ENCODE peak calls at places on chromosomes 6 and 20, in eight cellular contexts. One of them, this sample, is unnamed. For H3K4me1, the result is how much of the 10 kb centered on the place peaks cover.

GRCh38 chr20:15241696-15242095 is 904.3 kb upstream of the FLRT3 start:
- DNase-seq in lung: no peak
- DNase-seq in body of pancreas: no peak
- DNase-seq in K562: no peak
- DNase-seq in CD8-positive, alpha-beta memory T cell: no peak
- DNase-seq in thoracic aorta: no peak
- DNase-seq in CD8-positive, alpha-beta T cell: no peak
- DNase-seq in adrenal gland: no peak
- DNase-seq in this sample: no peak

GRCh38 chr20:7627734-7628663 is 312.3 kb downstream of the HAO1 start:
- DNase-seq in CD8-positive, alpha-beta memory T cell: no peak
- DNase-seq in lung: no peak
- DNase-seq in K562: no peak
- DNase-seq in adrenal gland: no peak
- DNase-seq in thoracic aorta: no peak
- DNase-seq in body of pancreas: no peak
- DNase-seq in CD8-positive, alpha-beta T cell: no peak
- DNase-seq in this sample: no peak

GRCh38 chr20:6882911-6883310 is 115.4 kb downstream of the BMP2 start:
- DNase-seq in CD8-positive, alpha-beta T cell: no peak
- DNase-seq in adrenal gland: no peak
- DNase-seq in CD8-positive, alpha-beta memory T cell: no peak
- DNase-seq in K562: no peak
- DNase-seq in thoracic aorta: no peak
- DNase-seq in lung: no peak
- DNase-seq in body of pancreas: no peak
- DNase-seq in this sample: no peak

GRCh38 chr6:46325561-46326525 is 155.1 kb upstream of the ENPP5 start:
- DNase-seq in body of pancreas: no peak
- DNase-seq in lung: no peak
- DNase-seq in K562: no peak
- DNase-seq in thoracic aorta: no peak
- DNase-seq in adrenal gland: peak
- DNase-seq in CD8-positive, alpha-beta memory T cell: no peak
- DNase-seq in CD8-positive, alpha-beta T cell: peak
- DNase-seq in this sample: no peak

GRCh38 chr20:14778096-14778495 is 440.7 kb upstream of the FLRT3 start:
- DNase-seq in CD8-positive, alpha-beta memory T cell: no peak
- DNase-seq in body of pancreas: no peak
- DNase-seq in thoracic aorta: no peak
- DNase-seq in adrenal gland: no peak
- DNase-seq in CD8-positive, alpha-beta T cell: no peak
- DNase-seq in lung: no peak
- DNase-seq in K562: no peak
- DNase-seq in this sample: no peak

GRCh38 chr6:9200712-9201111 is 765.4 kb upstream of the SLC35B3 start:
- DNase-seq in K562: no peak
- DNase-seq in lung: no peak
- DNase-seq in body of pancreas: no peak
- DNase-seq in thoracic aorta: no peak
- DNase-seq in adrenal gland: no peak
- DNase-seq in CD8-positive, alpha-beta T cell: no peak
- DNase-seq in CD8-positive, alpha-beta memory T cell: no peak
- DNase-seq in this sample: no peak

GRCh38 chr6:158863646-158864045 is 44.5 kb upstream of the EZR start:
- DNase-seq in lung: no peak
- DNase-seq in thoracic aorta: no peak
- DNase-seq in CD8-positive, alpha-beta memory T cell: no peak
- DNase-seq in K562: no peak
- DNase-seq in CD8-positive, alpha-beta T cell: no peak
- DNase-seq in adrenal gland: no peak
- DNase-seq in body of pancreas: no peak
- DNase-seq in this sample: no peak

GRCh38 chr6:63352587-63353281 is 33.0 kb upstream of the LGSN start:
- DNase-seq in adrenal gland: peak
- DNase-seq in body of pancreas: peak
- DNase-seq in CD8-positive, alpha-beta memory T cell: no peak
- DNase-seq in CD8-positive, alpha-beta T cell: no peak
- DNase-seq in lung: peak
- DNase-seq in thoracic aorta: no peak
- DNase-seq in K562: no peak
- DNase-seq in this sample: peak

GRCh38 chr6:31143148-31143547 is 4.3 kb upstream of the PSORS1C2 start:
- DNase-seq in CD8-positive, alpha-beta memory T cell: no peak
- DNase-seq in body of pancreas: no peak
- DNase-seq in K562: no peak
- DNase-seq in CD8-positive, alpha-beta T cell: no peak
- DNase-seq in lung: no peak
- DNase-seq in thoracic aorta: peak
- DNase-seq in adrenal gland: no peak
- DNase-seq in this sample: no peak

GRCh38 chr6:1916334-1916985 is 306.7 kb downstream of the FOXC1 start:
- DNase-seq in CD8-positive, alpha-beta T cell: no peak
- DNase-seq in K562: no peak
- DNase-seq in body of pancreas: no peak
- DNase-seq in lung: no peak
- DNase-seq in thoracic aorta: no peak
- DNase-seq in CD8-positive, alpha-beta memory T cell: no peak
- DNase-seq in adrenal gland: no peak
- DNase-seq in this sample: no peak

GRCh38 chr6:82818727-82819126 is 246.9 kb downstream of the UBE3D start:
- DNase-seq in CD8-positive, alpha-beta T cell: no peak
- DNase-seq in lung: no peak
- DNase-seq in adrenal gland: no peak
- DNase-seq in thoracic aorta: no peak
- DNase-seq in K562: no peak
- DNase-seq in CD8-positive, alpha-beta memory T cell: no peak
- DNase-seq in body of pancreas: no peak
- DNase-seq in this sample: no peak

GRCh38 chr6:43825187-43826115 is 55.4 kb downstream of the VEGFA start:
- DNase-seq in K562: no peak
- DNase-seq in CD8-positive, alpha-beta memory T cell: no peak
- DNase-seq in body of pancreas: no peak
- DNase-seq in lung: no peak
- DNase-seq in adrenal gland: no peak
- DNase-seq in CD8-positive, alpha-beta T cell: no peak
- DNase-seq in thoracic aorta: no peak
- DNase-seq in this sample: no peak

DNA sequence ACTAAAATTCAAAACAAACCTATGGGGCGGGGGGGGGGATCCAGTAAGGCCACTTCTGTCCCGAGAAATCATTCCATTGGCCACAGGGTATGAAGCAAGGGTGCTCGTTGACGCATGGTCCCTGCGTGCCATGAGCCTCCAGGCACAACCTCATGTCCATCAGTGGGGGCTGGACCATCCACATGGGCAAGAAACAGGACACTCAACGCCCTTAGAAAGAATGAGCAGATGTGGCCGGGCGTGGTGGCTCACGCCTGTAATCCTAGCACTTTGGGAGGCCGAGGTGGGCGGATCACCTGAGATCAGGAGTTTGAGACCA is 12.1 kb downstream of the TGM2 start:
- DNase-seq in CD8-positive, alpha-beta memory T cell: no peak
- DNase-seq in lung: no peak
- DNase-seq in CD8-positive, alpha-beta T cell: no peak
- DNase-seq in K562: no peak
- DNase-seq in body of pancreas: no peak
- DNase-seq in adrenal gland: no peak
- DNase-seq in thoracic aorta: no peak
- DNase-seq in this sample: no peak
- H3K4me1 ChIP-seq in CD8-positive, alpha-beta memory T cell: under half
- H3K4me1 ChIP-seq in lung: under half
- H3K4me1 ChIP-seq in CD8-positive, alpha-beta T cell: under half
- H3K4me1 ChIP-seq in K562: under half
- H3K4me1 ChIP-seq in body of pancreas: under half
- H3K4me1 ChIP-seq in adrenal gland: under half
- H3K4me1 ChIP-seq in thoracic aorta: under half
- H3K4me1 ChIP-seq in this sample: under half

GRCh38 chr6:18388252-18388651 is 1.1 kb downstream of the RNF144B start:
- DNase-seq in CD8-positive, alpha-beta memory T cell: no peak
- DNase-seq in CD8-positive, alpha-beta T cell: no peak
- DNase-seq in adrenal gland: no peak
- DNase-seq in body of pancreas: no peak
- DNase-seq in K562: no peak
- DNase-seq in thoracic aorta: no peak
- DNase-seq in lung: no peak
- DNase-seq in this sample: peak
- H3K4me1 ChIP-seq in CD8-positive, alpha-beta memory T cell: under half
- H3K4me1 ChIP-seq in CD8-positive, alpha-beta T cell: under half
- H3K4me1 ChIP-seq in adrenal gland: under half
- H3K4me1 ChIP-seq in body of pancreas: half or more
- H3K4me1 ChIP-seq in K562: under half
- H3K4me1 ChIP-seq in thoracic aorta: under half
- H3K4me1 ChIP-seq in lung: under half
- H3K4me1 ChIP-seq in this sample: under half

DNA sequence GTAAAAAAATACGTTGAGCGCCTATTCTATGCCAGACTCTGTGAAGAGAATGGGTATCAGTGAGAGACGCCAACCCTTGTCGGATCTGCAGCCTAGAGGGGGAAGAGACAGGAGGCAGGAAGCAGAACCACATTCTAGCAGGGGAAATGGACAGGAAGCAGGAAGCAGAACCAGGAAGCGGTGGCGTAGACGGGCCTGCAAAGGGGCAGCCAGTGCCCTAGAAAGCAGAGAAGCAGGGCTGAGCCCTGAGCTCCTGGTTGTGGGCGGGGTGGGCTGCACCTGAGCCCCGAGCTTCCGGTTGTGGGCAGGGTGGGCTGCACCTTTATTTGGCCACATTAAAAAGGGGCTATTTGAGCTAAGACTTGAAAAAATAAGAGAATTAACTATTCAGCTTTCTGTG is 71.9 kb downstream of the FAM120B start:
- DNase-seq in thoracic aorta: no peak
- DNase-seq in lung: no peak
- DNase-seq in adrenal gland: no peak
- DNase-seq in K562: no peak
- DNase-seq in CD8-positive, alpha-beta memory T cell: peak
- DNase-seq in body of pancreas: no peak
- DNase-seq in CD8-positive, alpha-beta T cell: peak
- DNase-seq in this sample: no peak
- H3K4me1 ChIP-seq in thoracic aorta: under half
- H3K4me1 ChIP-seq in lung: under half
- H3K4me1 ChIP-seq in adrenal gland: under half
- H3K4me1 ChIP-seq in K562: under half
- H3K4me1 ChIP-seq in CD8-positive, alpha-beta memory T cell: under half
- H3K4me1 ChIP-seq in body of pancreas: under half
- H3K4me1 ChIP-seq in CD8-positive, alpha-beta T cell: under half
- H3K4me1 ChIP-seq in this sample: under half

DNA sequence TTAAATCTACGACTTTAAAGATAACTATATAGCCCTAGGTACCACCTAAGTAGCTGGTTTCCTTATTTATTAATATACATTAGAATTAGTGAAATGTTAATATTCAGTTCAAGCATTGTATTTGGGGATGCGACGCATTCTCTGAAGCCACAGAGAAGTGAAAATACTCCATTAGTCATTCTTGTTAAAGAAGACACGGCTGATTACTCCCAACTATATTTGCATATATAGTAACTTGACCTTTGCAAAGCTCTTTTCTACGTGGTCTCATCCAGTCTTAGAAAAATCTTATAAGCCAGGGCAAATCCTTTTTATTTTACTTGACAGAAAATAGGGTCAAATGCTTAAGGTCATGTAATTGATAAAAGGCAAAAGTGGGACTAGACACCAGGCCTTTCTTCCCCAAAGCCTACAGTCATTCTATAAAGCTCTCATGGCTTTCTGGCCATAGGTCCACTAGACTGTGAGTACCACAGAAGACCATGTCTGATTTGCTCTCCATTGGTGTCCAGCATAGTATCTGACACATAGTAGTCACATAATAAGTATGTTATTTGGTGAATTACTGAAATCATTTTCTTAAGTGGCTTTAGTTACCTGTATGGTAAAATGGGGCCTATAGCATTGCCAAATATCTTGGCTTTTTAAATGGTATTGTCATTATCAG is 11.3 kb downstream of the ZHX3 start:
- DNase-seq in body of pancreas: no peak
- DNase-seq in adrenal gland: no peak
- DNase-seq in K562: no peak
- DNase-seq in thoracic aorta: no peak
- DNase-seq in CD8-positive, alpha-beta memory T cell: no peak
- DNase-seq in lung: no peak
- DNase-seq in CD8-positive, alpha-beta T cell: no peak
- DNase-seq in this sample: no peak
- H3K4me1 ChIP-seq in body of pancreas: under half
- H3K4me1 ChIP-seq in adrenal gland: under half
- H3K4me1 ChIP-seq in K562: under half
- H3K4me1 ChIP-seq in thoracic aorta: under half
- H3K4me1 ChIP-seq in CD8-positive, alpha-beta memory T cell: under half
- H3K4me1 ChIP-seq in lung: under half
- H3K4me1 ChIP-seq in CD8-positive, alpha-beta T cell: under half
- H3K4me1 ChIP-seq in this sample: under half

GRCh38 chr6:143747347-143747842 is 69.6 kb downstream of the PHACTR2 start:
- DNase-seq in thoracic aorta: no peak
- DNase-seq in CD8-positive, alpha-beta memory T cell: peak
- DNase-seq in body of pancreas: no peak
- DNase-seq in K562: peak
- DNase-seq in CD8-positive, alpha-beta T cell: no peak
- DNase-seq in lung: no peak
- DNase-seq in adrenal gland: no peak
- DNase-seq in this sample: peak
- H3K4me1 ChIP-seq in thoracic aorta: under half
- H3K4me1 ChIP-seq in CD8-positive, alpha-beta memory T cell: under half
- H3K4me1 ChIP-seq in body of pancreas: half or more
- H3K4me1 ChIP-seq in K562: under half
- H3K4me1 ChIP-seq in CD8-positive, alpha-beta T cell: under half
- H3K4me1 ChIP-seq in lung: under half
- H3K4me1 ChIP-seq in adrenal gland: half or more
- H3K4me1 ChIP-seq in this sample: under half

This sample was measured in small intestine.